ENCODE peak calls at places on chromosomes 12 and 14, in four cellular contexts. X is neural progenitor cell, D is choroid plexus epithelial cell, W is Caco-2. A is an unnamed sample.
A peak's percentile ranks its signal among the peaks of the same experiment; 100 is the strongest.

GRCh38 chr14:94598816-94599655 is 13.2 kb upstream of the SERPINA3 start:
- DNase-seq in X (peak; percentile 21), D (peak; percentile 99), W (peak; percentile 64), A (peak; percentile 98)

GRCh38 chr12:51529586-51529985 is 61.4 kb upstream of the SCN8A start:
- DNase-seq in W (peak; percentile 97), X (no peak), D (no peak), A (no peak)

GRCh38 chr14:24940213-24940783 is 109.6 kb downstream of the STXBP6 start:
- DNase-seq in X (no peak), D (no peak), W (no peak), A (no peak)

GRCh38 chr12:85279449-85280137 is 427 bp upstream of the ALX1 start:
- DNase-seq in D (peak; percentile 52), W (no peak), X (peak; percentile 71), A (no peak)

GRCh38 chr12:12864243-12864642 is 27.1 kb upstream of the GPRC5A start:
- DNase-seq in X (no peak), W (no peak), D (no peak), A (no peak)

GRCh38 chr14:92135269-92135668 is 13.5 kb downstream of the CPSF2 start:
- DNase-seq in D (peak; percentile 77), X (peak; percentile 4), W (no peak), A (no peak)

GRCh38 chr14:98270201-98270600 is 1001.8 kb downstream of the BCL11B start:
- DNase-seq in X (no peak), W (no peak), D (no peak), A (no peak)

GRCh38 chr12:122538496-122538895 is 11.4 kb downstream of the KNTC1 start:
- DNase-seq in X (no peak), W (no peak), D (no peak), A (no peak)

GRCh38 chr12:108630481-108631207 is 3.0 kb downstream of the SELPLG start:
- DNase-seq in D (peak; percentile 44), W (no peak), X (no peak), A (no peak)

GRCh38 chr14:75837151-75837787 is 144.5 kb downstream of the TGFB3 start:
- DNase-seq in W (no peak), X (no peak), D (peak; percentile 81), A (no peak)

GRCh38 chr12:108341854-108342847 is 3.0 kb upstream of the CMKLR1 start:
- DNase-seq in D (no peak), X (no peak), W (no peak), A (no peak)

GRCh38 chr14:79016828-79017505 is 846.8 kb downstream of the NRXN3 start:
- DNase-seq in D (peak; percentile 95), W (peak; percentile 26), X (no peak), A (peak; percentile 91)

GRCh38 chr12:77402726-77403125 is 337.4 kb upstream of the E2F7 start:
- DNase-seq in X (no peak), D (peak; percentile 66), W (no peak), A (no peak)

GRCh38 chr12:41981758-41982157 is 162.9 kb downstream of the GXYLT1 start:
- DNase-seq in X (no peak), W (no peak), D (peak; percentile 3), A (no peak)

GRCh38 chr14:105848570-105848969 is 322.2 kb downstream of the TMEM121 start:
- DNase-seq in W (no peak), D (no peak), X (no peak), A (no peak)

GRCh38 chr12:87981495-87981894 is 47.7 kb downstream of the C12orf50 start:
- DNase-seq in X (no peak), W (no peak), D (peak; percentile 57), A (peak; percentile 28)

GRCh38 chr12:459430-460258 is at the start of gene B4GALNT3:
- DNase-seq in X (peak; percentile 86), W (peak; percentile 88), D (no peak), A (no peak)

GRCh38 chr12:117151195-117152031 is 38.9 kb downstream of the FBXO21 start:
- DNase-seq in X (peak; percentile 88), D (peak; percentile 74), W (peak; percentile 73), A (no peak)

GRCh38 chr12:64627781-64628180 is 17.5 kb downstream of the RASSF3 start:
- DNase-seq in D (peak; percentile 83), W (no peak), X (no peak), A (peak; percentile 48)

GRCh38 chr12:12975322-12976077 is 23.5 kb upstream of the GPRC5D start:
- DNase-seq in D (peak; percentile 74), X (peak; percentile 54), W (peak; percentile 74), A (no peak)

GRCh38 chr14:59293934-59294661 is 105.6 kb downstream of the DAAM1 start:
- DNase-seq in D (no peak), W (peak; percentile 10), X (no peak), A (no peak)

DNA sequence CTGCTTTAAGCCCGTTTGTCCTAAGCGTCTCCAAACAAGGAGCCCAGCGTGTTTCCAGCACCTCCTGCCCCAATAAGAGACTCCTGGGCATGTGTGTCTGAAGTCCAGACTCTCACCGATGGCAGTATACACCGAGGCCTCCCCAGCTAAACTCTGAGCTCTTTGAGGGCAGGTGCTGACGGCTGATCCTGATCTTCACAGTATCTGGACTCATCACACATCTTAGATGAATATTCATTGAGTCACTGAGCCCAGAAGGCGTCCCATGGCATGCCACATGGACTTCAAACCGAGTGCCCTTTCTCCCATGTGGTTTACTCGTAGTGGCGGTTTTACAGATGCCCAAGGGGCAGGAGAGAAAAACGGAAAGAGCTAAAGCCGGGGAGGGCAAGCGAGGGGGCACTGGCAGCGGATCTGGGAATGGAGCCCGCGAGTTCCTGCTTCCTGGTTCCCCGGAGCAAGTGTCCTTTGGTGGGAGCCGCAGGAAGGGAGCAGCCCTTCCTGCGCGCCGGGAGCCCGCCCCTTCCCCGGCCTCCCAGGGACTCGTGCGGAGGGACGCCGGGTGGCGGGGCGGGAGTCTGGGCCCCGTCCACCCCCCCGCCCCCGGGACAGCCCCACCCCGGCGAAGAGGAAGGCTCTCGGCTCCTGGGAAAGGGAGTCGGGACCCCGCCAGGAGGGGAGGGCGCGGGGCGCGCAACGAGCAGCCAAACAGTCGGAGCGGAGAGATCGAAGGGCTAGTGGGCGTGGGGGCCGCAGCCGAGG is 584 bp upstream of the TEAD4 start:
- DNase-seq in W (peak; percentile 92), X (peak; percentile 46), D (peak; percentile 33), A (no peak)
- H3K4me3 ChIP-seq in W (peak overlapping the region; percentile 94), X (peak overlapping the region; percentile 73), D (peak overlapping the region; percentile 68), A (peak overlapping the region; percentile 75)

DNA sequence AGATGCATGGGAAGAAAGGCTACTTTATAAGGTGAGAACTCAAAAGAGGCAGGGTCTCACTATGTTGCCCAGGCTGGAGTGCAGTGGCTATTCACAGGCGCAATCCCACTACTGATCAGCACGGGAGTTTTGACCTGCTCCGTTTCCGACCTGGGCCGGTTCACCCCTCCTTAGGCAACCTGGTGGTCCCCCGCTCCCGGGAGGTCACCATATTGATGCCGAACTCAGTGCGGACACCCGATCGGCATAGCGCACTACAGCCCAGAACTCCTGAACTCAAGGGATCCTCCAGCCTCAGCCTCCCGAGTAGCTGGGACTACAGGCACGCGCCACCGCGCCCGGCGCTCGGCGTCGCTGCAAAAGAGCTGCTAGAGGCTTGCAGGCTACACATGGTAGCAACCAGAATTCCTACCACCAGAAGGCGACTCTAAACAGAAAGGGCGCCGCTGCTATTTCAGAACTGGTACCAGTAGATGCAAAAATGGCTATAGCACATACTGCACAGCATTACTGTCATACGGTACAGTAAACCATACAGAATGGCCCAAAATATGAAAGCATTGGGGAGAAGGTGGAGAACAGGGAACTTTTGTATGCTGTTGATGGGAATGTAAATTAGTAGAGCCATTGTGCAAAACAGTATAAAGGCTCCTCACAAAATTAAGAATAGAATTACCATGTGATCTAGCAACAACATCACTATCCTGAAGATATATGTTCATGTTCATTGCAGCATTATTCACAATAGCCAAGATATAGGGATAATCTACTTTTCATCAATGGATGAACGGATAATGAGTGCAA is 1.2 kb upstream of the NEMF start:
- DNase-seq in X (peak; percentile 91), W (peak; percentile 88), D (peak; percentile 93), A (peak; percentile 37)
- H3K4me3 ChIP-seq in X (peak overlapping the region; percentile 85), W (peak overlapping the region; percentile 84), D (peak overlapping the region; percentile 79), A (peak overlapping the region; percentile 69)

GRCh38 chr14:69666698-69667211 is 55.4 kb downstream of the SUSD6 start:
- DNase-seq in X (no peak), W (no peak), D (no peak), A (no peak)
- H3K4me3 ChIP-seq in X (no peak overlapping the region), W (no peak overlapping the region), D (no peak overlapping the region), A (no peak overlapping the region)

GRCh38 chr12:103493199-103493598 is 2.6 kb downstream of the C12orf42 start:
- DNase-seq in X (no peak), W (no peak), D (no peak), A (no peak)

GRCh38 chr12:103495783-103496456 is at the start of gene C12orf42:
- DNase-seq in D (peak; percentile 4), X (peak; percentile 71), W (no peak), A (no peak)

GRCh38 chr12:103498990-103499389 is 3.2 kb upstream of the C12orf42 start:
- DNase-seq in D (no peak), W (no peak), X (no peak), A (no peak)

GRCh38 chr12:103494388-103494787 is 1.4 kb downstream of the C12orf42 start:
- DNase-seq in X (no peak), D (no peak), W (no peak), A (no peak)

GRCh38 chr12:103495158-103495782 is 498 bp downstream of the C12orf42 start:
- DNase-seq in W (no peak), X (peak; percentile 89), D (no peak), A (no peak)
- H3K4me3 ChIP-seq in W (no peak overlapping the region), X (peak overlapping the region; percentile 71), D (no peak overlapping the region), A (peak overlapping the region; percentile 33)

DNA sequence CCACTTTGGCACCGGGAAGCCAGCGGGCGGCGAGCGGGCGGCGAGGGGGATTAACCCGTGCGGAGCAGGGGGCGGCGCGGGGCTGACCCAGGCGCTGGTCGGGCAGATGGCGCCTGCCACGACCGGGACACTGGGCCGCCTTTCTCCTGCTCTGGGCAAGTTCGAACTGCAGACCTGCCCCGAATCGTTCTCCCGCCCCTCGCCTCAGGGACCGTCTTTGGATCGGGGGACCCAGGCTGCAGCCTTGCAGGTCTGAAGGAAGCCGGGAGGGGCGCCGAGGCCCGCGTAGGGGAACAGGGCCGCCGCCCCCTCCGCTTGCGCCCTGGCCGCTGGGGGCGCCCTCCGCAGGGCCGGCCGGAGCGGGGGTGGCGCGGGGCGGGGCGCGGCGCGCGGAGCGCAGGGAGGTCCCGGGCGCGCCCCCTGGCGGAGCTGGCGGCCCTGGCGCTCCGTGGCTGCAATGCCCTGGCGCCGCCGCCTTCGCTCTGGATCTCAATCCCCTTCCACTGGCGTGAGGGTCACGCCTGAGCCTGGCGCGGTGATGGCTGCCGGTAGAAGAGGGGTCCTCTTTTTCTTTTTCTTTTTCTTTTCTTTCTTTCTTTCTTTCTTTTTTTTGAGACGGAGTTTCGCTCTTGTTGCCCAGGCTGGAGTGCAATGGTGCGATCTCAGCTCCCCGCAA is 447 bp upstream of the LTBP2 start:
- DNase-seq in D (peak; percentile 78), X (peak; percentile 93), W (peak; percentile 94), A (no peak)
- H3K4me3 ChIP-seq in D (peak overlapping the region; percentile 72), X (peak overlapping the region; percentile 52), W (peak overlapping the region; percentile 84), A (peak overlapping the region; percentile 64)

GRCh38 chr14:102930138-102930752 is 7.8 kb downstream of the AMN start:
- DNase-seq in D (no peak), X (peak; percentile 79), W (no peak), A (no peak)
- H3K4me3 ChIP-seq in D (no peak overlapping the region), X (peak overlapping the region; percentile 75), W (no peak overlapping the region), A (no peak overlapping the region)

GRCh38 chr12:102118874-102119273 is 1.0 kb downstream of the NUP37 start:
- DNase-seq in D (no peak), X (no peak), W (no peak), A (no peak)
- H3K4me3 ChIP-seq in D (peak overlapping the region; percentile 74), X (peak overlapping the region; percentile 79), W (peak overlapping the region; percentile 55), A (peak overlapping the region; percentile 79)